ENCODE peak calls at places on chromosomes 13 and 19, in five cellular contexts. G is substantia nigra, F is NCI-H774, J is EH, I is ELF-1. T is an unnamed sample.

GRCh38 chr19:45439569-45440258 is 16.0 kb upstream of the ERCC1 start:
- DNase-seq in G (peak), F (peak), J (peak), I (peak), T (peak)

GRCh38 chr19:23788415-23788814 is 29.7 kb upstream of the ZNF681 start:
- DNase-seq in G (no peak), F (no peak), J (no peak), I (no peak), T (no peak)

GRCh38 chr19:14183741-14184395 is 22.1 kb downstream of the ADGRL1 start:
- DNase-seq in G (no peak), F (no peak), J (no peak), I (no peak), T (peak)

GRCh38 chr13:94119360-94119936 is 360.0 kb downstream of the DCT start:
- DNase-seq in G (no peak), F (no peak), J (no peak), I (no peak), T (no peak)

GRCh38 chr13:31930901-31931522 is 100.6 kb upstream of the FRY start:
- DNase-seq in G (no peak), F (no peak), J (no peak), I (no peak), T (no peak)

GRCh38 chr13:80030491-80030890 is 310.4 kb downstream of the SPRY2 start:
- DNase-seq in G (no peak), F (no peak), J (peak), I (peak), T (peak)

GRCh38 chr19:3710265-3710812 is 2.2 kb downstream of the TJP3 start:
- DNase-seq in G (no peak), F (peak), J (peak), I (peak), T (no peak)

GRCh38 chr19:42461700-42462324 is 19.1 kb upstream of the CXCL17 start:
- DNase-seq in G (peak), F (no peak), J (no peak), I (no peak), T (no peak)

GRCh38 chr13:20565120-20565736 is 1.7 kb upstream of the IFT88 start:
- DNase-seq in G (no peak), F (no peak), J (no peak), I (no peak), T (no peak)

GRCh38 chr19:11673608-11674041 is 65.1 kb downstream of the ZNF823 start:
- DNase-seq in G (peak), F (no peak), J (peak), I (peak), T (peak)

GRCh38 chr13:77583551-77583950 is 48.0 kb downstream of the SCEL start:
- DNase-seq in G (no peak), F (no peak), J (no peak), I (no peak), T (no peak)

GRCh38 chr13:92175330-92175729 is 776.9 kb downstream of the GPC5 start:
- DNase-seq in G (no peak), F (no peak), J (no peak), I (peak), T (peak)